ENCODE peak calls at places on chromosome 10, in four cellular contexts. One of them, this sample, is unnamed.
A peak's percentile ranks its signal among the peaks of the same experiment; 100 is the strongest.

GRCh38 chr10:84540022-84540616 is 211.7 kb downstream of the CCSER2 start:
- DNase-seq in ELF-1: no peak
- DNase-seq in cardiac septum: no peak
- DNase-seq in astrocyte: peak; percentile 89
- DNase-seq in this sample: peak; percentile 72

GRCh38 chr10:28928484-28928883 is 251.2 kb downstream of the BAMBI start:
- DNase-seq in astrocyte: no peak
- DNase-seq in ELF-1: no peak
- DNase-seq in cardiac septum: no peak
- DNase-seq in this sample: no peak

GRCh38 chr10:108582387-108582786 is 1340.9 kb downstream of the XPNPEP1 start:
- DNase-seq in ELF-1: no peak
- DNase-seq in astrocyte: peak; percentile 76
- DNase-seq in cardiac septum: no peak
- DNase-seq in this sample: no peak

GRCh38 chr10:75293456-75293840 is 57.7 kb upstream of the COMTD1 start:
- DNase-seq in astrocyte: no peak
- DNase-seq in cardiac septum: no peak
- DNase-seq in ELF-1: no peak
- DNase-seq in this sample: no peak

GRCh38 chr10:91694170-91694794 is 61.4 kb upstream of the PPP1R3C start:
- DNase-seq in ELF-1: no peak
- DNase-seq in cardiac septum: no peak
- DNase-seq in astrocyte: no peak
- DNase-seq in this sample: peak; percentile 3

GRCh38 chr10:60714242-60714641 is 64.0 kb upstream of the CDK1 start:
- DNase-seq in ELF-1: no peak
- DNase-seq in cardiac septum: no peak
- DNase-seq in astrocyte: peak; percentile 60
- DNase-seq in this sample: no peak

GRCh38 chr10:99431190-99431549 is 746 bp upstream of the GOT1 start:
- DNase-seq in cardiac septum: peak; percentile 90
- DNase-seq in astrocyte: peak; percentile 22
- DNase-seq in ELF-1: no peak
- DNase-seq in this sample: no peak

GRCh38 chr10:71323407-71323806 is 4.3 kb downstream of the SLC29A3 start:
- DNase-seq in ELF-1: no peak
- DNase-seq in astrocyte: no peak
- DNase-seq in cardiac septum: no peak
- DNase-seq in this sample: no peak

GRCh38 chr10:11835704-11836103 is 12.5 kb downstream of the PROSER2 start:
- DNase-seq in astrocyte: no peak
- DNase-seq in ELF-1: no peak
- DNase-seq in cardiac septum: no peak
- DNase-seq in this sample: no peak

GRCh38 chr10:47378606-47379444 is 5.3 kb downstream of the ZNF488 start:
- DNase-seq in cardiac septum: no peak
- DNase-seq in astrocyte: no peak
- DNase-seq in ELF-1: no peak
- DNase-seq in this sample: no peak

GRCh38 chr10:113319450-113319849 is 233.4 kb upstream of the HABP2 start:
- DNase-seq in cardiac septum: no peak
- DNase-seq in astrocyte: no peak
- DNase-seq in ELF-1: no peak
- DNase-seq in this sample: no peak

GRCh38 chr10:128763588-128763987 is 637.4 kb upstream of the MKI67 start:
- DNase-seq in ELF-1: no peak
- DNase-seq in astrocyte: no peak
- DNase-seq in cardiac septum: no peak
- DNase-seq in this sample: no peak

GRCh38 chr10:47225186-47225927 is 74.6 kb upstream of the GDF10 start:
- DNase-seq in cardiac septum: peak; percentile 63
- DNase-seq in ELF-1: no peak
- DNase-seq in astrocyte: no peak
- DNase-seq in this sample: no peak

GRCh38 chr10:14904316-14904732 is 25.7 kb downstream of the SUV39H2 start:
- DNase-seq in astrocyte: no peak
- DNase-seq in ELF-1: peak; percentile 10
- DNase-seq in cardiac septum: no peak
- DNase-seq in this sample: no peak